ENCODE peak calls at places on chromosomes 7 and 10, in four cellular contexts. One of them, this sample, is unnamed.

GRCh38 chr10:87589653-87590052 is 70.0 kb upstream of the PAPSS2 start:
- DNase-seq in CD8-positive, alpha-beta memory T cell: no peak
- DNase-seq in stimulated activated CD4-positive, alpha-beta T cell treated with anti-CD3 and anti-CD28 coated beads, Interleukin-15, amount 100 ng/mL, for 24 hours: no peak
- DNase-seq in cardiac muscle cell: no peak
- DNase-seq in this sample: peak

GRCh38 chr10:61835069-61835908 is 66.2 kb upstream of the ARID5B start:
- DNase-seq in CD8-positive, alpha-beta memory T cell: no peak
- DNase-seq in stimulated activated CD4-positive, alpha-beta T cell treated with anti-CD3 and anti-CD28 coated beads, Interleukin-15, amount 100 ng/mL, for 24 hours: no peak
- DNase-seq in cardiac muscle cell: peak
- DNase-seq in this sample: no peak

GRCh38 chr7:64885520-64886240 is 17.4 kb upstream of the ZNF273 start:
- DNase-seq in CD8-positive, alpha-beta memory T cell: no peak
- DNase-seq in stimulated activated CD4-positive, alpha-beta T cell treated with anti-CD3 and anti-CD28 coated beads, Interleukin-15, amount 100 ng/mL, for 24 hours: no peak
- DNase-seq in cardiac muscle cell: no peak
- DNase-seq in this sample: no peak

GRCh38 chr10:117266400-117266799 is 25.5 kb downstream of the SLC18A2 start:
- DNase-seq in CD8-positive, alpha-beta memory T cell: no peak
- DNase-seq in stimulated activated CD4-positive, alpha-beta T cell treated with anti-CD3 and anti-CD28 coated beads, Interleukin-15, amount 100 ng/mL, for 24 hours: no peak
- DNase-seq in cardiac muscle cell: no peak
- DNase-seq in this sample: no peak

GRCh38 chr7:43535031-43535451 is 47.9 kb upstream of the STK17A start:
- DNase-seq in CD8-positive, alpha-beta memory T cell: no peak
- DNase-seq in stimulated activated CD4-positive, alpha-beta T cell treated with anti-CD3 and anti-CD28 coated beads, Interleukin-15, amount 100 ng/mL, for 24 hours: no peak
- DNase-seq in cardiac muscle cell: peak
- DNase-seq in this sample: no peak

GRCh38 chr7:112199035-112199655 is 7.1 kb downstream of the DOCK4 start:
- DNase-seq in CD8-positive, alpha-beta memory T cell: no peak
- DNase-seq in stimulated activated CD4-positive, alpha-beta T cell treated with anti-CD3 and anti-CD28 coated beads, Interleukin-15, amount 100 ng/mL, for 24 hours: no peak
- DNase-seq in cardiac muscle cell: peak
- DNase-seq in this sample: no peak

GRCh38 chr10:34916368-34916767 is 101.3 kb upstream of the PARD3 start:
- DNase-seq in CD8-positive, alpha-beta memory T cell: no peak
- DNase-seq in stimulated activated CD4-positive, alpha-beta T cell treated with anti-CD3 and anti-CD28 coated beads, Interleukin-15, amount 100 ng/mL, for 24 hours: no peak
- DNase-seq in cardiac muscle cell: peak
- DNase-seq in this sample: peak

GRCh38 chr10:24503627-24504320 is 219.9 kb downstream of the ARHGAP21 start:
- DNase-seq in CD8-positive, alpha-beta memory T cell: no peak
- DNase-seq in stimulated activated CD4-positive, alpha-beta T cell treated with anti-CD3 and anti-CD28 coated beads, Interleukin-15, amount 100 ng/mL, for 24 hours: peak
- DNase-seq in cardiac muscle cell: peak
- DNase-seq in this sample: no peak

GRCh38 chr7:12729112-12729511 is 41.7 kb downstream of the ARL4A start:
- DNase-seq in CD8-positive, alpha-beta memory T cell: no peak
- DNase-seq in stimulated activated CD4-positive, alpha-beta T cell treated with anti-CD3 and anti-CD28 coated beads, Interleukin-15, amount 100 ng/mL, for 24 hours: no peak
- DNase-seq in cardiac muscle cell: peak
- DNase-seq in this sample: no peak

GRCh38 chr7:214410-215212 is 22.2 kb downstream of the FAM20C start:
- DNase-seq in CD8-positive, alpha-beta memory T cell: no peak
- DNase-seq in stimulated activated CD4-positive, alpha-beta T cell treated with anti-CD3 and anti-CD28 coated beads, Interleukin-15, amount 100 ng/mL, for 24 hours: no peak
- DNase-seq in cardiac muscle cell: no peak
- DNase-seq in this sample: no peak

GRCh38 chr7:149027560-149028345 is 552 bp downstream of the PDIA4 start:
- DNase-seq in CD8-positive, alpha-beta memory T cell: no peak
- DNase-seq in stimulated activated CD4-positive, alpha-beta T cell treated with anti-CD3 and anti-CD28 coated beads, Interleukin-15, amount 100 ng/mL, for 24 hours: no peak
- DNase-seq in cardiac muscle cell: peak
- DNase-seq in this sample: no peak

GRCh38 chr10:72688208-72688651 is 3.7 kb upstream of the MCU start:
- DNase-seq in CD8-positive, alpha-beta memory T cell: no peak
- DNase-seq in stimulated activated CD4-positive, alpha-beta T cell treated with anti-CD3 and anti-CD28 coated beads, Interleukin-15, amount 100 ng/mL, for 24 hours: no peak
- DNase-seq in cardiac muscle cell: peak
- DNase-seq in this sample: peak

GRCh38 chr10:102593074-102593803 is 51.0 kb upstream of the TRIM8 start:
- DNase-seq in CD8-positive, alpha-beta memory T cell: no peak
- DNase-seq in stimulated activated CD4-positive, alpha-beta T cell treated with anti-CD3 and anti-CD28 coated beads, Interleukin-15, amount 100 ng/mL, for 24 hours: no peak
- DNase-seq in cardiac muscle cell: no peak
- DNase-seq in this sample: no peak

GRCh38 chr7:46145412-46145811 is 224.3 kb upstream of the IGFBP3 start:
- DNase-seq in CD8-positive, alpha-beta memory T cell: no peak
- DNase-seq in stimulated activated CD4-positive, alpha-beta T cell treated with anti-CD3 and anti-CD28 coated beads, Interleukin-15, amount 100 ng/mL, for 24 hours: no peak
- DNase-seq in cardiac muscle cell: peak
- DNase-seq in this sample: peak

GRCh38 chr7:134532155-134533089 is 5.1 kb downstream of the AKR1B10 start:
- DNase-seq in CD8-positive, alpha-beta memory T cell: no peak
- DNase-seq in stimulated activated CD4-positive, alpha-beta T cell treated with anti-CD3 and anti-CD28 coated beads, Interleukin-15, amount 100 ng/mL, for 24 hours: no peak
- DNase-seq in cardiac muscle cell: no peak
- DNase-seq in this sample: no peak

GRCh38 chr10:132866601-132867381 is 75.6 kb downstream of the CFAP46 start:
- DNase-seq in CD8-positive, alpha-beta memory T cell: no peak
- DNase-seq in stimulated activated CD4-positive, alpha-beta T cell treated with anti-CD3 and anti-CD28 coated beads, Interleukin-15, amount 100 ng/mL, for 24 hours: no peak
- DNase-seq in cardiac muscle cell: no peak
- DNase-seq in this sample: no peak

GRCh38 chr10:1559731-1560130 is 177.6 kb downstream of the ADARB2 start:
- DNase-seq in CD8-positive, alpha-beta memory T cell: no peak
- DNase-seq in stimulated activated CD4-positive, alpha-beta T cell treated with anti-CD3 and anti-CD28 coated beads, Interleukin-15, amount 100 ng/mL, for 24 hours: no peak
- DNase-seq in cardiac muscle cell: no peak
- DNase-seq in this sample: no peak

This sample was measured in AG04449.